ENCODE peak calls at places on chromosomes 6 and 20, in eight cellular contexts. N is GM23338, V is thoracic aorta, P is astrocyte, S is body of pancreas, B is A673, J is tibial artery, K is right lobe of liver. H is an unnamed sample.

GRCh38 chr6:97203343-97203742 is 79.7 kb downstream of the MMS22L start:
- DNase-seq in N (no peak), V (no peak), P (no peak), S (no peak), B (peak; percentile 75), J (no peak), K (no peak), H (peak; percentile 48)

GRCh38 chr6:101110814-101111213 is 229.7 kb upstream of the ASCC3 start:
- DNase-seq in N (no peak), V (no peak), P (no peak), S (no peak), B (peak; percentile 84), J (no peak), K (no peak), H (peak; percentile 35)

GRCh38 chr20:37619496-37619895 is 74.3 kb upstream of the CTNNBL1 start:
- DNase-seq in N (no peak), V (no peak), P (no peak), S (no peak), B (no peak), J (no peak), K (no peak), H (no peak)

GRCh38 chr20:1211954-1212497 is 8.8 kb downstream of the C20orf202 start:
- DNase-seq in N (peak; percentile 32), V (no peak), P (no peak), S (no peak), B (no peak), J (no peak), K (no peak), H (no peak)

GRCh38 chr20:47111576-47111975 is 216.9 kb downstream of the EYA2 start:
- DNase-seq in N (no peak), V (no peak), P (no peak), S (no peak), B (no peak), J (no peak), K (no peak), H (no peak)

GRCh38 chr6:1946583-1946982 is 298.8 kb downstream of the GMDS start:
- DNase-seq in N (no peak), V (no peak), P (no peak), S (no peak), B (no peak), J (no peak), K (no peak), H (no peak)

GRCh38 chr6:3455121-3455489 is 1.7 kb downstream of the SLC22A23 start:
- DNase-seq in N (no peak), V (no peak), P (no peak), S (peak; percentile 33), B (no peak), J (no peak), K (peak; percentile 58), H (peak; percentile 2)

GRCh38 chr6:137370871-137371633 is 123.1 kb downstream of the OLIG3 start:
- DNase-seq in N (peak; percentile 63), V (no peak), P (no peak), S (no peak), B (peak; percentile 9), J (no peak), K (no peak), H (no peak)

GRCh38 chr6:27608916-27609883 is 136.3 kb upstream of the ZNF184 start:
- DNase-seq in N (peak; percentile 90), V (no peak), P (peak; percentile 48), S (no peak), B (peak; percentile 79), J (no peak), K (no peak), H (peak; percentile 42)

GRCh38 chr6:106084106-106084963 is 1.8 kb upstream of the PRDM1 start:
- DNase-seq in N (peak; percentile 84), V (no peak), P (peak; percentile 87), S (no peak), B (peak; percentile 71), J (no peak), K (no peak), H (peak; percentile 22)

GRCh38 chr20:10381477-10381876 is 52.5 kb downstream of the MKKS start:
- DNase-seq in N (peak; percentile 14), V (no peak), P (no peak), S (no peak), B (peak; percentile 36), J (no peak), K (no peak), H (no peak)

GRCh38 chr6:33981861-33982260 is 164.0 kb downstream of the GRM4 start:
- DNase-seq in N (no peak), V (no peak), P (no peak), S (no peak), B (no peak), J (no peak), K (no peak), H (no peak)

GRCh38 chr6:2976571-2977085 is 5.3 kb upstream of the SERPINB6 start:
- DNase-seq in N (no peak), V (no peak), P (peak; percentile 84), S (no peak), B (no peak), J (no peak), K (no peak), H (no peak)

GRCh38 chr6:131275273-131275672 is 140.0 kb downstream of the AKAP7 start:
- DNase-seq in N (no peak), V (no peak), P (no peak), S (no peak), B (no peak), J (no peak), K (no peak), H (no peak)

GRCh38 chr6:101761124-101761601 is 367.7 kb downstream of the GRIK2 start:
- DNase-seq in N (no peak), V (no peak), P (peak; percentile 66), S (no peak), B (no peak), J (no peak), K (peak; percentile 63), H (no peak)

GRCh38 chr20:3080939-3081388 is 3.6 kb downstream of the AVP start:
- DNase-seq in N (no peak), V (no peak), P (no peak), S (peak; percentile 63), B (no peak), J (no peak), K (peak; percentile 96), H (no peak)

GRCh38 chr20:11027224-11027623 is 353.4 kb upstream of the JAG1 start:
- DNase-seq in N (no peak), V (no peak), P (no peak), S (no peak), B (no peak), J (no peak), K (no peak), H (no peak)

GRCh38 chr6:24865161-24865560 is 66.4 kb upstream of the ARMH2 start:
- DNase-seq in N (no peak), V (no peak), P (no peak), S (no peak), B (peak; percentile 12), J (no peak), K (no peak), H (no peak)

GRCh38 chr6:14464716-14465115 is 347.1 kb downstream of the CD83 start:
- DNase-seq in N (no peak), V (no peak), P (no peak), S (no peak), B (no peak), J (no peak), K (no peak), H (no peak)

GRCh38 chr20:54062812-54063280 is 7.5 kb downstream of the BCAS1 start:
- DNase-seq in N (peak; percentile 62), V (no peak), P (no peak), S (no peak), B (peak; percentile 84), J (no peak), K (no peak), H (peak; percentile 72)

GRCh38 chr6:121760191-121760590 is 324.7 kb downstream of the GJA1 start:
- DNase-seq in N (no peak), V (no peak), P (no peak), S (no peak), B (no peak), J (no peak), K (no peak), H (no peak)

GRCh38 chr6:124963416-124964083 is 1.3 kb downstream of the RNF217 start:
- DNase-seq in N (peak; percentile 52), V (no peak), P (peak; percentile 58), S (no peak), B (peak; percentile 36), J (no peak), K (no peak), H (no peak)

GRCh38 chr6:7111095-7111690 is 3.4 kb downstream of the RREB1 start:
- DNase-seq in N (no peak), V (no peak), P (no peak), S (no peak), B (no peak), J (no peak), K (no peak), H (no peak)
- H3K27ac ChIP-seq in N (no peak overlapping the region), V (no peak overlapping the region), P (no peak overlapping the region), S (no peak overlapping the region), B (no peak overlapping the region), J (no peak overlapping the region), K (no peak overlapping the region), H (no peak overlapping the region)

DNA sequence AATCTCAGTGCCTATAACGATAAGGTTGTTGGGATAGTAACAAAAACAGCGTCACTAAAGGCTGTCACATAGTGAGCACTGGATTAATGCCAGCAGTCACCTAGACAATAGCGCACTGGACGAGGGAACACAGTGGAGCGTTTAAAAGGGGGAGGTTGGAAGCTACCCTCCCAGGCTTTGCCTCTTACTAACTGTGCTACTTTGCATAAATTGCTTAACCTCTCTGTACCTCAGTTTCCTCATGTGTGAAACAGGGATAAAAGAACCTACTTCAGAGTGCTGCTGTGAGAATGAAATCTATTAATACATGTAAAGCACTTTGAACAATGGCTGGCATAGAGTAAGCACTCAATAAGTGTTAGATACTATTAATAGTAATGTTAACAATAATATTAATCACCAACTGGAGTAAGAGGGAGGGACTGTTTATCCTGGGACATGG is 10.5 kb downstream of the BCL2L1 start:
- DNase-seq in N (peak; percentile 26), V (no peak), P (no peak), S (peak; percentile 81), B (peak; percentile 60), J (no peak), K (no peak), H (no peak)
- H3K4me3 ChIP-seq in N (peak overlapping the region; percentile 3), V (peak overlapping the region; percentile 65), P (peak overlapping the region; percentile 54), S (no peak overlapping the region), B (no peak overlapping the region), J (peak overlapping the region; percentile 42), K (no peak overlapping the region), H (no peak overlapping the region)

DNA sequence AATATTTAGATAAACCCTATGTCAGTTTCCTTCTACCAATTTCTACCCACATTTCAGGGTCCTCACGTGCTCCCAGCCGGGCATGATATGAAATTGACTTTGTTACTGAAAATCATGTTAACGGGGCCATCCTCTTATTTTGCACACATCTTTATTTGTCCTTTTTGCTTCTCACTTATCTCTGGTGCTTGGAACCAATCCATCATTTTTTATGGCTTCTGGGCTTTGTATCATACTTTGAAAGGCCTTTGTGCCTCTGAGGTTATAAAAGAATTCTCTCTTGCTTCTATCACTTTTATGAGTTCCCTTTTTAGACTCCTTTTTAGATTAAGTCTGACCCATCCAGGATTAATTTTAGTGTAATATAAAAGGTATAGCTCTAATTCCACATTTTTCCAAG is 117.1 kb upstream of the PRND start:
- DNase-seq in N (no peak), V (no peak), P (no peak), S (no peak), B (no peak), J (no peak), K (no peak), H (no peak)
- H3K4me1 ChIP-seq in N (no peaks in the 10 kb centered on the region), V (no peaks in the 10 kb centered on the region), P (peaks cover 6% of the 10 kb centered on the region), S (no peaks in the 10 kb centered on the region), B (peaks cover 19% of the 10 kb centered on the region), J (no peaks in the 10 kb centered on the region), K (no peaks in the 10 kb centered on the region), H (peaks cover 16% of the 10 kb centered on the region)

GRCh38 chr6:111252451-111252850 is 165.1 kb downstream of the SLC16A10 start:
- DNase-seq in N (no peak), V (no peak), P (no peak), S (no peak), B (no peak), J (no peak), K (no peak), H (no peak)
- H3K27ac ChIP-seq in N (no peak overlapping the region), V (no peak overlapping the region), P (no peak overlapping the region), S (no peak overlapping the region), B (no peak overlapping the region), J (no peak overlapping the region), K (no peak overlapping the region), H (no peak overlapping the region)